ENCODE peak calls at places on chromosomes 12 and 14, in seven cellular contexts. F is HepG2; B is GM23338; U is mesenchymal stem cell; P is Peyer's patch; V is CD4-positive, alpha-beta memory T cell; K is left ventricle myocardium inferior. J is an unnamed sample.

GRCh38 chr12:3004655-3005565 is 45.7 kb downstream of the TEAD4 start:
- DNase-seq in F (no peak), V (no peak), K (no peak), P (no peak), B (peak; percentile 56), U (no peak), J (no peak)

GRCh38 chr12:116346222-116346621 is 68.7 kb upstream of the MED13L start:
- DNase-seq in B (no peak), F (peak; percentile 18), K (no peak), V (no peak), U (peak; percentile 28), P (peak; percentile 41), J (no peak)

GRCh38 chr12:57489157-57489641 is 1.3 kb downstream of the MARS1 start:
- DNase-seq in P (no peak), U (peak; percentile 35), B (no peak), V (no peak), F (no peak), K (no peak), J (no peak)

GRCh38 chr12:2138294-2138693 is 85.5 kb downstream of the CACNA1C start:
- DNase-seq in V (no peak), B (no peak), K (no peak), P (no peak), F (no peak), U (no peak), J (no peak)

GRCh38 chr12:71441836-71442566 is 2.4 kb downstream of the LGR5 start:
- DNase-seq in K (no peak), U (no peak), F (no peak), B (no peak), V (no peak), P (no peak), J (no peak)

GRCh38 chr14:73591690-73592448 is at the start of gene ACOT4:
- DNase-seq in B (peak; percentile 73), V (peak; percentile 76), P (peak; percentile 67), U (peak; percentile 23), K (peak; percentile 22), F (no peak), J (peak; percentile 71)

GRCh38 chr14:50321009-50321660 is 9.0 kb downstream of the DMAC2L start:
- DNase-seq in B (peak; percentile 84), K (peak; percentile 24), V (peak; percentile 85), U (peak; percentile 99), P (peak; percentile 86), F (peak; percentile 68), J (peak; percentile 83)

GRCh38 chr12:4302881-4303280 is 18.1 kb upstream of the TIGAR start:
- DNase-seq in F (peak; percentile 31), V (no peak), K (no peak), P (no peak), U (no peak), B (no peak), J (no peak)

GRCh38 chr14:66918527-66918926 is 270.7 kb upstream of the GARIN2 start:
- DNase-seq in K (no peak), V (no peak), B (no peak), P (no peak), F (peak; percentile 77), U (no peak), J (no peak)

GRCh38 chr12:124745468-124745890 is 118.2 kb downstream of the SCARB1 start:
- DNase-seq in U (no peak), V (no peak), K (no peak), P (no peak), F (no peak), B (no peak), J (no peak)

GRCh38 chr14:58637391-58638230 is at the start of gene DACT1:
- DNase-seq in U (peak; percentile 90), F (no peak), B (peak; percentile 93), V (peak; percentile 29), K (peak; percentile 76), P (peak; percentile 71), J (peak; percentile 52)

GRCh38 chr12:124835652-124836410 is 27.8 kb downstream of the SCARB1 start:
- DNase-seq in F (no peak), P (no peak), V (no peak), K (no peak), U (no peak), B (no peak), J (no peak)

GRCh38 chr12:7241404-7242005 is 52.0 kb downstream of the PEX5 start:
- DNase-seq in K (no peak), B (no peak), U (peak; percentile 81), F (no peak), P (no peak), V (no peak), J (no peak)

GRCh38 chr12:10130042-10130441 is at the start of gene CLEC7A:
- DNase-seq in K (no peak), P (no peak), U (no peak), V (peak; percentile 6), F (no peak), B (no peak), J (no peak)

GRCh38 chr14:96588410-96589249 is 86.4 kb downstream of the PAPOLA start:
- DNase-seq in U (no peak), K (no peak), F (no peak), V (no peak), P (peak; percentile 37), B (no peak), J (no peak)

GRCh38 chr12:48486261-48486660 is 4.0 kb downstream of the C12orf54 start:
- DNase-seq in K (no peak), V (no peak), U (no peak), B (no peak), F (no peak), P (no peak), J (no peak)

GRCh38 chr12:104998423-104999346 is 12.6 kb downstream of the NOPCHAP1 start:
- DNase-seq in K (no peak), B (no peak), U (no peak), V (no peak), F (no peak), P (peak; percentile 59), J (no peak)

DNA sequence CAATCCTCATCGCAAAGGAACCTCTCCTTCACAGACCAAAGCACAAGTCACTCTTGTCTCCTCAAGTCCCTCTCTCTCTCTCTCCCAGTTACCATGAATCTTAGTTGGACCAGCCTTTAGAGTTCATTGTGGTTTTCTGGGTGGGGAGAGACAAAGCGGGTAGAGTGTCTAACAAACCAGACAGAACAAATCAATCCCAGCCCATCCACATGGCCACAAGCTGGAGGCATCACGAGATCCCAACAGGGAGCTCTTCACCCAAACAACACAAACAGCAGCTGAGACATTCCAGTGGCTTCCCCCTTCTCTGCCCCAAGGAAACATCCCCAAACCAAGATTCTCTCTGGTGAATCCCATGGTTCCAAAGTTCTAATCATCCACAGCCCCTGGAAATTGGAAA is 22.4 kb downstream of the ACTN1 start:
- DNase-seq in P (no peak), B (no peak), K (no peak), U (peak; percentile 57), F (no peak), V (no peak), J (no peak)
- H3K4me1 ChIP-seq in P (no peaks in the 10 kb centered on the region), B (peaks cover 27% of the 10 kb centered on the region), K (peaks cover 89% of the 10 kb centered on the region), U (peaks cover 55% of the 10 kb centered on the region), F (peaks cover 96% of the 10 kb centered on the region), V (peaks cover 27% of the 10 kb centered on the region), J (peaks cover 67% of the 10 kb centered on the region)

GRCh38 chr12:39840422-39840821 is 220.8 kb upstream of the ABCD2 start:
- DNase-seq in K (no peak), P (no peak), B (no peak), V (no peak), U (no peak), F (no peak), J (no peak)

GRCh38 chr12:39846971-39847661 is 227.5 kb upstream of the ABCD2 start:
- DNase-seq in V (no peak), F (peak; percentile 4), U (no peak), K (no peak), B (peak; percentile 22), P (no peak), J (no peak)

GRCh38 chr12:39846304-39846703 is 226.7 kb upstream of the ABCD2 start:
- DNase-seq in B (no peak), F (no peak), K (no peak), P (no peak), U (no peak), V (no peak), J (no peak)
- H3K4me3 ChIP-seq in B (no peak overlapping the region), F (no peak overlapping the region), K (no peak overlapping the region), P (no peak overlapping the region), U (no peak overlapping the region), V (no peak overlapping the region), J (no peak overlapping the region)

DNA sequence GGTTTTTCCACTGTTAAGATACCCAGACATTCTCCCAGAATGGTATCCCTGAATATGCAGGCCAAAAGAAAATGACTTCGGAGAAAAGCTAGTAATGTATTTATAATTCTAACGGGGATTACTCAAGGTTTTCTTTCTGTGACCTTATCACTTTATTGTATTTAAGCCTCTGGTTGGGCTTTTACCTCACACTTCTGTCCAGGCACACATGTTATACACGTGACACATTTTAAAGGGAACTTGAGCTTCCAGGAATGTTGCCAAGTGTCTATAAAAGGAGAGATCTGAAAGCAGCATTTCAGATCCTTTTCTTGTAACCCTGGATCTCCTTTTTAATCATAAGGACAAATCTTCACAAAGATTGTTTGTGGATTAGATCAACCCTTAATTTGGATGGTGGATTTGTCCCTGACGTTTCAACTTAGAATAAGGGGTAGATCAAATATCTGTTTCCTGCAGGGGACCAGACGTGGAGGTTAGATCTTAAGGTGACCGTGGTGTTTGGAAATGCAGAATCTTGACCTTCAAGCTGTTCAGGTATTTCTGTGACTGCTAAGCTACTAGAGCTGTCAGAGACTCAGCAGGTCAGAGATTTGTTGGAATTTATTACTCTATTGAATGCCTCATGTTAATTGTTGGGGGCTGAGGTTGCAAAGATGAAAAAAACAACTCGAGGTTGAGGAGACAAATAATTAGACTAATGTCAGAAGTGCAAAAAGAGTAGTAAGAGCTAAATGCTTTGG is 1.5 kb downstream of the CIPC start:
- DNase-seq in K (no peak), F (no peak), B (no peak), U (peak; percentile 47), P (no peak), V (no peak), J (no peak)
- H3K4me1 ChIP-seq in K (peaks cover 78% of the 10 kb centered on the region), F (peaks cover 24% of the 10 kb centered on the region), B (peaks cover 35% of the 10 kb centered on the region), U (peaks cover 5% of the 10 kb centered on the region), P (peaks cover 24% of the 10 kb centered on the region), V (peaks cover 31% of the 10 kb centered on the region), J (peaks cover 20% of the 10 kb centered on the region)

DNA sequence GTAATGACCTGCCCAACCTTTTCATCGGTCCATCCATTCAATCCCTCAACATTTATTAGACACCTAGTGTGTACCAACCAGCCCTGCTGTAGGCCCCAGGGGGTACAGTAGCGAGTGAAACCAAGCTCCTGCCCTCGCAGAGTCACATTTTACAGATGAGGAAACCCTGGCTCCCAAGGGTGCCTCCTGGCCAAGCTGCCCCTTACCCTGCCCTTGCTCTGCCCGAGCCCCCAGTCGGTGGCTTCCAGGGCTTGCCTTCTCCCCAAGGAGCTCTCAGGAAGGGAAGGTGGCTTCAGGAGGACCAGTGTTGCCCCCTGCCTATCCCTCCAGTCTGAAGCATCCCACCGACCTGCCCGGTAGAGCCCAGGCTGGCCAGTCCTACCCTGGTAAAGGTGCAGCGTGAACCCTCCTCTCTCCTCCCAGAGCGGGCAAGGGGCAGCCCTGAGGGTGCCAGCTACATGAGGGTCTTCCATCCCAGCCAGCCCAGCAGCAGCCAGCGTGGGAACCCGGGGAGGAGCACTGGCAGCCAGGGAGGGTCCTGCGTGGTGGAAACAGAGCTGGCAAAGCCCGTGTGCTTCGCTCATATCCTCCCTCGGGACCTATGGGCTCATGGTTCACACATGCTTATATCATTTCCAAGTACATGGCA is 670 bp upstream of the BEGAIN start:
- DNase-seq in V (no peak), U (no peak), F (no peak), B (no peak), K (peak; percentile 6), P (no peak), J (no peak)
- H3K4me3 ChIP-seq in V (no peak overlapping the region), U (no peak overlapping the region), F (no peak overlapping the region), B (peak overlapping the region; percentile 34), K (no peak overlapping the region), P (no peak overlapping the region), J (no peak overlapping the region)

J was measured in CD8-positive, alpha-beta memory T cell.